ENCODE peak calls at places on chromosomes 1 and 21, in six cellular contexts. K is mesothelial cell of epicardium, Z is MCF 10A, V is epithelial cell of esophagus, M is colonic mucosa, W is kidney. J is an unnamed sample.

GRCh38 chr1:94949681-94950661 is 23.1 kb upstream of the CNN3 start:
- DNase-seq in K (no peak), Z (no peak), V (peak; percentile 43), M (peak; percentile 59), W (no peak), J (no peak)

GRCh38 chr1:156508205-156508954 is 7.8 kb upstream of the MEF2D start:
- DNase-seq in K (no peak), Z (peak; percentile 54), V (no peak), M (peak; percentile 41), W (no peak), J (no peak)

GRCh38 chr1:41023279-41023990 is 1.9 kb upstream of the SLFNL1 start:
- DNase-seq in K (no peak), Z (peak; percentile 26), V (no peak), M (no peak), W (no peak), J (no peak)

GRCh38 chr1:52629021-52629643 is 3.8 kb upstream of the SHISAL2A start:
- DNase-seq in K (no peak), Z (no peak), V (no peak), M (no peak), W (peak; percentile 84), J (no peak)

GRCh38 chr1:24998554-24999245 is 68.6 kb upstream of the RUNX3 start:
- DNase-seq in K (no peak), Z (no peak), V (no peak), M (no peak), W (peak; percentile 43), J (no peak)

GRCh38 chr1:88646852-88647645 is 37.0 kb upstream of the PKN2 start:
- DNase-seq in K (no peak), Z (peak; percentile 62), V (peak; percentile 78), M (no peak), W (no peak), J (no peak)

GRCh38 chr1:78839704-78840277 is 166.7 kb downstream of the ADGRL4 start:
- DNase-seq in K (no peak), Z (peak; percentile 58), V (peak; percentile 58), M (peak; percentile 25), W (no peak), J (no peak)

GRCh38 chr1:30423570-30423969 is 299.8 kb downstream of the MATN1 start:
- DNase-seq in K (no peak), Z (no peak), V (no peak), M (no peak), W (no peak), J (no peak)

GRCh38 chr21:32463367-32463766 is 50.9 kb downstream of the EVA1C start:
- DNase-seq in K (no peak), Z (peak; percentile 92), V (peak; percentile 30), M (no peak), W (peak; percentile 64), J (no peak)

GRCh38 chr1:156681196-156681595 is 4.0 kb upstream of the NES start:
- DNase-seq in K (no peak), Z (no peak), V (no peak), M (no peak), W (no peak), J (no peak)

GRCh38 chr1:161068306-161069200 is 1.1 kb downstream of the ARHGAP30 start:
- DNase-seq in K (no peak), Z (no peak), V (peak; percentile 43), M (peak; percentile 67), W (peak; percentile 85), J (no peak)

GRCh38 chr1:233295775-233296322 is 324 bp upstream of the PCNX2 start:
- DNase-seq in K (no peak), Z (no peak), V (no peak), M (no peak), W (no peak), J (no peak)

GRCh38 chr1:198734323-198735008 is 95.6 kb downstream of the PTPRC start:
- DNase-seq in K (no peak), Z (no peak), V (no peak), M (no peak), W (no peak), J (no peak)

GRCh38 chr1:69671363-69672010 is 103.8 kb downstream of the LRRC7 start:
- DNase-seq in K (no peak), Z (no peak), V (no peak), M (no peak), W (no peak), J (no peak)

GRCh38 chr21:31924548-31924947 is 51.7 kb downstream of the HUNK start:
- DNase-seq in K (no peak), Z (no peak), V (no peak), M (no peak), W (no peak), J (no peak)

GRCh38 chr1:68291763-68292384 is 59.6 kb upstream of the WLS start:
- DNase-seq in K (no peak), Z (no peak), V (no peak), M (no peak), W (no peak), J (no peak)

GRCh38 chr1:89545264-89546038 is 20.8 kb downstream of the LRRC8B start:
- DNase-seq in K (no peak), Z (peak; percentile 64), V (peak; percentile 79), M (no peak), W (no peak), J (no peak)

GRCh38 chr1:32891241-32891570 is 4.9 kb downstream of the HPCA start:
- DNase-seq in K (no peak), Z (no peak), V (no peak), M (no peak), W (no peak), J (no peak)

GRCh38 chr1:247287460-247287859 is 31.6 kb downstream of the VN1R5 start:
- DNase-seq in K (no peak), Z (no peak), V (no peak), M (peak; percentile 14), W (no peak), J (no peak)

DNA sequence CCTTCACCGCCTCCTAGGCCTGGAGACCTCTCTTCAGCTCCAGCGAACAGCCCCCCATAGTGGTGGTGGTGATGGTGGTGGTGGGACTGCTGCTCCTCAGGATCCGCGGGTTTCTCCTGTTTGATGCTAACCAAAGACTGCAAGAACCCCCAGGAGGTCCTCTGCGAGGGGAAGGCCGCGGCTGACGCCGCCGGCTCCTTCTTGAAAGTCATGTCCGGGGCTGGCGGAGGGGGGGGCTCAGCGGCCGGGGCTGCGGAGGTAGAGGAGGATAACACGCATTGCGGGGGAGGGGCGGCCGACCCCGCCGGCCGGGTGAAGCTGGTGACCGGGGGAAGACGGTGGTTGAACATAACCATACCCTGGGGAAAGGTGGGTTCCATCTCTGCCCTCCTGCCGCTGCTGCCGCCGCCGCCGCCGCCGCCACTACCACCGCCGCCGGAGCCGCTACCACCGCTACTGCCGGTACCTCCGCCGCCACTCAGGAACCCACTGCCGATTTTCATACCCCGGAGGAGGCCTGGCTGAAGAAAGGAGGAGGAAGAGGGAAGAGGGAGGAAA is 554 bp downstream of the ZNF281 start:
- DNase-seq in K (no peak), Z (no peak), V (no peak), M (peak; percentile 38), W (peak; percentile 84), J (peak; percentile 31)
- TF ChIP-seq CTCF in K (no peak), Z (no peak), V (no peak), M (no peak), W (no peak), J (no peak)

GRCh38 chr1:186152945-186153309 is 222.1 kb downstream of the TPR start:
- DNase-seq in K (no peak), Z (no peak), V (no peak), M (no peak), W (no peak), J (no peak)

GRCh38 chr1:186154651-186155050 is 220.4 kb downstream of the TPR start:
- DNase-seq in K (no peak), Z (no peak), V (no peak), M (no peak), W (no peak), J (no peak)

GRCh38 chr1:186152227-186152944 is 222.7 kb downstream of the TPR start:
- DNase-seq in K (peak; percentile 41), Z (peak; percentile 91), V (peak; percentile 89), M (no peak), W (no peak), J (no peak)

DNA sequence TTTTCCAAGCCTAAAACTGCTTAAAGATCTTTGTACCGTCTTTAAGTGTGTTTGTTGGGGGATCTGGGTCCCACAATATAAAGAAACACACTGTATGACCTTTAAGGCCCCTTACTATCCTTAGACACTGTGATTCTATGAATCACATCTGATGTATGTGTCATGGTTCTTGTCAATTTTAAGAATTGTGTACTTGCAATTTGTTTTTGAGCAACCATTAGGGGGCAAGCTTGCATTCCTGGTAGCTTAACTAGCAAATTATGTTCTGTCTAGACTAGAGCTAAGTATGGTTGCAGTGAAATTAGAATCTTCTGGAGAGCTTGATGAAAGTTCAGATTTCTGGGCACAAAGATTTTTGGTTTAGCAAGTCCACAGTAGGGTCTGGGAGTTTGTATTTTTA is 219.5 kb downstream of the TPR start:
- DNase-seq in K (no peak), Z (peak; percentile 83), V (peak; percentile 82), M (no peak), W (no peak), J (no peak)
- TF ChIP-seq CTCF in K (no peak), Z (peak; percentile 57), V (peak; percentile 70), M (peak; percentile 17), W (no peak), J (no peak)

DNA sequence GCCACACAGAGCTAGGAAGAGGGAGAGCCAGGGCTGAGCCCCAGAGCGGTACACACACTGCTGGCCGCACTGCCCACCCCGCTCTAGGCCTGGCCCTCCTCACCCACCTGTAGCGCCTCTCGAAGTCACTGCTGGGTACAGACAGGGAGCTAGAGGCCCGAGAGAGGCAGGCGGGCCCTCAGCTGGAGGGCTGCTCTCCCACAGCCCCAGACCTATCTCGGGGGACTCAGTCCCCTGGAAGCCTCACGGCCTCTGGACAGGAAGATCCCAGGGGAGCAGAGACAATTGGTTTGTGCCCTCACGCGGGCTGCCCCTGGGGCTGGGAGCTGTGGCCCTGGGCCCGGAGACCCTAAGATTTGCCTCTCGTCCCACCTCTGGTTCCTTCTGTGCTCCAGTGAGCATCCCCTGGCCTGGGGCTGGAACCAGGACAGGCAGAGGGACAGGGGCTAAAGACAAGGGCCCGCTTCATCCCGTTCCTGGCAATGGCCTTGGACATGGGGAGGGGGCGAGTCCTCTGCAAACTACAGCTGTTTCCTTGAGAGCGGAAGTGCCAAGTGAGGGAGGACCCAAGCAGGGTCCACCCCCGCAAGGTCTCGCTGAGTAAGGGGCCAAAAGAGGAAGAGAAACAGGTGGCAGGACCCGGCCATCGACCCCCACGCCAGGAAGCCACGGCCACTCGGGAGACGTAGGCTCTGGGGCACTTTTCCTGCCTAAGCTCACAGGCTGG is 17.6 kb upstream of the PLEKHG5 start:
- DNase-seq in K (no peak), Z (no peak), V (no peak), M (no peak), W (peak; percentile 55), J (no peak)
- TF ChIP-seq CTCF in K (no peak), Z (no peak), V (no peak), M (no peak), W (no peak), J (no peak)

GRCh38 chr1:109805486-109806180 is 41.9 kb upstream of the EPS8L3 start:
- DNase-seq in K (no peak), Z (no peak), V (no peak), M (no peak), W (no peak), J (peak; percentile 5)

GRCh38 chr1:109808703-109809102 is 45.0 kb upstream of the EPS8L3 start:
- DNase-seq in K (no peak), Z (no peak), V (no peak), M (no peak), W (peak; percentile 27), J (no peak)

GRCh38 chr1:109807822-109808680 is 44.3 kb upstream of the EPS8L3 start:
- DNase-seq in K (no peak), Z (peak; percentile 50), V (peak; percentile 46), M (no peak), W (peak; percentile 78), J (peak; percentile 21)

GRCh38 chr1:109807398-109807795 is 43.7 kb upstream of the EPS8L3 start:
- DNase-seq in K (no peak), Z (no peak), V (no peak), M (no peak), W (peak; percentile 46), J (no peak)

GRCh38 chr1:109806733-109807397 is 43.1 kb upstream of the EPS8L3 start:
- DNase-seq in K (no peak), Z (no peak), V (no peak), M (peak; percentile 19), W (peak; percentile 64), J (peak; percentile 18)
- TF ChIP-seq CTCF in K (no peak), Z (no peak), V (no peak), M (no peak), W (no peak), J (no peak)

J was measured in omental fat pad.